ENCODE peak calls at places on chromosome 1, in six cellular contexts. One of them, this sample, is unnamed.

GRCh38 chr1:198116469-198116868 is 40.3 kb upstream of the NEK7 start:
- DNase-seq in neuronal stem cell: no peak
- DNase-seq in WTC11: no peak
- DNase-seq in AG08396: no peak
- DNase-seq in anterior cingulate cortex: no peak
- DNase-seq in MCF 10A: no peak
- DNase-seq in this sample: no peak

GRCh38 chr1:153617677-153618076 is 1.6 kb upstream of the S100A14 start:
- DNase-seq in neuronal stem cell: peak
- DNase-seq in WTC11: peak
- DNase-seq in AG08396: peak
- DNase-seq in anterior cingulate cortex: peak
- DNase-seq in MCF 10A: peak
- DNase-seq in this sample: peak

GRCh38 chr1:157073944-157074685 is 25.5 kb downstream of the ETV3L start:
- DNase-seq in neuronal stem cell: peak
- DNase-seq in WTC11: peak
- DNase-seq in AG08396: peak
- DNase-seq in anterior cingulate cortex: peak
- DNase-seq in MCF 10A: peak
- DNase-seq in this sample: peak

GRCh38 chr1:230752407-230752806 is 5.2 kb downstream of the CAPN9 start:
- DNase-seq in neuronal stem cell: no peak
- DNase-seq in WTC11: peak
- DNase-seq in AG08396: no peak
- DNase-seq in anterior cingulate cortex: peak
- DNase-seq in MCF 10A: no peak
- DNase-seq in this sample: peak

GRCh38 chr1:11989669-11990068 is 9.4 kb downstream of the MFN2 start:
- DNase-seq in neuronal stem cell: no peak
- DNase-seq in WTC11: no peak
- DNase-seq in AG08396: no peak
- DNase-seq in anterior cingulate cortex: no peak
- DNase-seq in MCF 10A: no peak
- DNase-seq in this sample: no peak

GRCh38 chr1:10795305-10796021 is 983 bp downstream of the CASZ1 start:
- DNase-seq in neuronal stem cell: no peak
- DNase-seq in WTC11: peak
- DNase-seq in AG08396: peak
- DNase-seq in anterior cingulate cortex: no peak
- DNase-seq in MCF 10A: no peak
- DNase-seq in this sample: no peak

GRCh38 chr1:10101929-10102328 is 69.2 kb downstream of the UBE4B start:
- DNase-seq in neuronal stem cell: no peak
- DNase-seq in WTC11: no peak
- DNase-seq in AG08396: no peak
- DNase-seq in anterior cingulate cortex: no peak
- DNase-seq in MCF 10A: no peak
- DNase-seq in this sample: no peak

GRCh38 chr1:168643152-168643551 is 66.7 kb downstream of the XCL1 start:
- DNase-seq in neuronal stem cell: no peak
- DNase-seq in WTC11: no peak
- DNase-seq in AG08396: peak
- DNase-seq in anterior cingulate cortex: no peak
- DNase-seq in MCF 10A: no peak
- DNase-seq in this sample: no peak

GRCh38 chr1:214404571-214405213 is 123.7 kb downstream of the SMYD2 start:
- DNase-seq in neuronal stem cell: no peak
- DNase-seq in WTC11: peak
- DNase-seq in AG08396: no peak
- DNase-seq in anterior cingulate cortex: no peak
- DNase-seq in MCF 10A: peak
- DNase-seq in this sample: peak